ENCODE peak calls at places on chromosome 13, in six cellular contexts. F is G401, Y is germinal center, W is non-pigmented ciliary epithelial cell, V is pancreas, X is GM23248. I is an unnamed sample.

GRCh38 chr13:28753208-28753892 is 34.6 kb upstream of the SLC46A3 start:
- DNase-seq in F (no peak), Y (no peak), W (peak; percentile 56), V (no peak), X (peak; percentile 98), I (peak; percentile 82)

GRCh38 chr13:24220086-24220703 is 59.7 kb downstream of the SPATA13 start:
- DNase-seq in F (peak; percentile 77), Y (peak; percentile 56), W (peak; percentile 53), V (no peak), X (peak; percentile 92), I (peak; percentile 34)

GRCh38 chr13:111006508-111007031 is 91.7 kb upstream of the ANKRD10 start:
- DNase-seq in F (peak; percentile 4), Y (no peak), W (peak; percentile 70), V (peak; percentile 79), X (peak; percentile 95), I (peak; percentile 57)

GRCh38 chr13:95059306-95059705 is 241.9 kb downstream of the ABCC4 start:
- DNase-seq in F (no peak), Y (no peak), W (no peak), V (no peak), X (no peak), I (no peak)

GRCh38 chr13:90723381-90723780 is 624.1 kb upstream of the MIR17HG start:
- DNase-seq in F (no peak), Y (no peak), W (no peak), V (no peak), X (no peak), I (no peak)

GRCh38 chr13:27578121-27579030 is 42.0 kb downstream of the LNX2 start:
- DNase-seq in F (no peak), Y (no peak), W (no peak), V (no peak), X (peak; percentile 54), I (peak; percentile 31)

GRCh38 chr13:112931028-112931934 is 37.7 kb upstream of the MCF2L start:
- DNase-seq in F (peak; percentile 91), Y (no peak), W (peak; percentile 4), V (no peak), X (peak; percentile 81), I (no peak)

GRCh38 chr13:78137404-78138142 is 218.9 kb upstream of the EDNRB start:
- DNase-seq in F (peak; percentile 77), Y (peak; percentile 25), W (peak; percentile 24), V (no peak), X (peak; percentile 79), I (peak; percentile 27)

GRCh38 chr13:36829753-36830152 is 10.7 kb downstream of the RFXAP start:
- DNase-seq in F (peak; percentile 41), Y (no peak), W (no peak), V (no peak), X (no peak), I (no peak)

GRCh38 chr13:110600980-110601379 is 14.4 kb upstream of the NAXD start:
- DNase-seq in F (no peak), Y (no peak), W (no peak), V (no peak), X (no peak), I (no peak)

GRCh38 chr13:28324181-28324789 is 170.6 kb downstream of the FLT1 start:
- DNase-seq in F (peak; percentile 75), Y (peak; percentile 66), W (no peak), V (no peak), X (peak; percentile 83), I (no peak)